ENCODE peak calls at places on chromosome 11, in six cellular contexts. I is adrenal gland, H is psoas muscle, Z is HL-60, K is neural progenitor cell, Y is endothelial cell of umbilical vein. U is an unnamed sample.

GRCh38 chr11:92941676-92942571 is 27.5 kb upstream of the MTNR1B start:
- DNase-seq in K (peak; percentile 33), Y (peak; percentile 35), H (no peak), I (peak; percentile 23), Z (peak; percentile 28), U (peak; percentile 28)

GRCh38 chr11:123231777-123232176 is 36.7 kb upstream of the CLMP start:
- DNase-seq in K (no peak), H (no peak), I (no peak), Y (no peak), Z (no peak), U (no peak)

GRCh38 chr11:27217948-27218410 is 145.0 kb downstream of the CCDC34 start:
- DNase-seq in Z (no peak), H (no peak), Y (no peak), I (peak; percentile 44), K (no peak), U (peak; percentile 40)

GRCh38 chr11:123386746-123387510 is 43.1 kb upstream of the GRAMD1B start:
- DNase-seq in K (no peak), I (no peak), Y (no peak), Z (no peak), H (no peak), U (peak; percentile 46)

GRCh38 chr11:97968071-97968470 is 1052.7 kb upstream of the CNTN5 start:
- DNase-seq in Y (no peak), Z (no peak), K (no peak), H (no peak), I (no peak), U (peak; percentile 83)

GRCh38 chr11:83827940-83828554 is 541.9 kb upstream of the CCDC90B start:
- DNase-seq in K (peak; percentile 65), H (no peak), Y (peak; percentile 43), I (no peak), Z (no peak), U (peak; percentile 42)

GRCh38 chr11:66466225-66467033 is at the start of gene PELI3:
- DNase-seq in I (peak; percentile 98), K (peak; percentile 96), H (peak; percentile 91), Z (peak; percentile 89), Y (peak; percentile 90), U (peak; percentile 68)

GRCh38 chr11:20474176-20474950 is 86.8 kb downstream of the PRMT3 start:
- DNase-seq in Y (peak; percentile 42), K (peak; percentile 13), H (no peak), I (no peak), Z (no peak), U (peak; percentile 33)

GRCh38 chr11:109728056-109728455 is 306.1 kb downstream of the C11orf87 start:
- DNase-seq in Z (no peak), I (no peak), K (no peak), H (no peak), Y (no peak), U (peak; percentile 79)

GRCh38 chr11:57325735-57326048 is 940 bp upstream of the TNKS1BP1 start:
- DNase-seq in I (no peak), K (no peak), H (peak; percentile 82), Z (no peak), Y (peak; percentile 83), U (no peak)

GRCh38 chr11:8652140-8652539 is 30.3 kb downstream of the TRIM66 start:
- DNase-seq in K (no peak), H (no peak), Z (no peak), Y (no peak), I (no peak), U (peak; percentile 92)

DNA sequence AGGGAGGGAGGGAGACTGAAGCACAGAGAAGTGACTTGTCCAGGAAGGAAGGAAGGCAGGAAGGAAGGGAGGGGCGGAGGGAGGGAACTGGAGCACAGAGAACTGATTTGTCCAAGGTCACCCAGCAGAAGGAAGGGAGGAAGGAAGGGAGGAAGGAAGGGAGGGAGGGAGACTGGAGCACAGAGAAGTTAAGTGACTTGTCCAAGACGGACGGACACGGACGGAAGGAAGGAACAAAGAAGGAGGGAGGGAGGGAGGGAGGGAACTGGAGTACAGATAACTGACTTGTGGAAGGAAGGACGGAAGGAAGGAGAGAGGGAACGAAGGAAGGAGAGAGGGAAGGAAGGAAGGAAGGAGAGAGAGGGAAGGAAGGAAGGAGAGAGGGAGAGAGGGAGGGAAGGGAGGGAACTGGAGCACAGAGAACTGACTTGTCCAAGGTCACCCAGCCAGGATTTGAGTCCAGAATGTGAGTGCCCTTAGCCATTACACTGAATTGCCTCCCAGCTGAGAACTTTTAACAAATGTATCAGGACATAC is 1.5 kb downstream of the SLC35F2 start:
- DNase-seq in H (no peak), Y (no peak), Z (peak; percentile 29), K (no peak), I (no peak), U (peak; percentile 34)
- H3K4me3 ChIP-seq in H (no peak overlapping the region), Y (peak overlapping the region; percentile 79), Z (peak overlapping the region; percentile 78), K (no peak overlapping the region), I (no peak overlapping the region), U (peak overlapping the region; percentile 71)

DNA sequence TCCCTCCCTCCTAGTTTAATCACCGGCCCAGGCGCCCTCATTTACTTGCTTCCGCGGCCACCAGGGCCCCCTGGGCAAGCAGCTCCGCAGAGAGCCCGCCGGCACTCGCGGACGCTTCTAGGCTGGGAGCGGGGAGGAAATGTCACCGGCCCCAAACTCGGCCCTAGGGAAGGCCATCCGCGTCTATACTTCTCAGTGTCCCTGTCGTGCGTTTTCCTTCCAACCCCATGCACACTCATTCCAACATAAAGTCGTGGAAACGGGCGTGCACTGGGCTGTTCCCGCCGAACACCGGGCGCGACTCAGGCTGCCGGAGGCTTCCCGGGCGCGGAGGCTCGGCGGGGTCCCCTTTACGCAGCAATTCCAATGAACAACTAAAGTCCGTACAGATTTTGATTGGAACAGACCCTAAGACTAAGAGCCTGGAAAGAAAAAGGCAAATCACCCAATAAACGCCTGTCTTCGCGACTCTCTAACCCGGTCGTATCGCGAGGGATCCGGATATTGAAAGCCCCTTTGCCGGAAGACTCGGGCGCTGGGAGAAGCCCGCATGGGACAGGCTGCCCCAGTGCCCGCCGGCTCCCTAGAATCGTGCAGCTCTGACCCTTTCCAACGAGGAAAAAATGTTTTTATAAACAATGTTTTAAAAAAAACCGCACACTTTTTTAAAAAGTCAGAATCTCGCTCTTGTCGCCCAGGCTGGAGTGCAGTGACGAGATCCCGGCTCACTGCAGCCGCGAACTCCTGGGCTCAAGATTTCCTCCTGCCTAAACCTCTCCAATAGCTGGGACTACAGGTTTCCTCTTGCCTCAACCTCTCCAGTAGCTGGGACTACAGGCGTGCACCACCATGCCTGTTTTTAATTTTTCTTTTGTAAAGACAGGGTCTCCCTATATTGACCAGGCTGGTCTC is 1.3 kb upstream of the BARX2 start:
- DNase-seq in K (peak; percentile 58), Z (no peak), H (peak; percentile 17), I (no peak), Y (no peak), U (no peak)
- TF ChIP-seq CTCF in K (peak; percentile 18), Z (no peak), H (no peak), I (no peak), Y (no peak), U (no peak)

GRCh38 chr11:61555978-61556377 is 24.9 kb downstream of the SYT7 start:
- DNase-seq in K (no peak), Y (no peak), I (no peak), H (no peak), Z (no peak), U (no peak)

GRCh38 chr11:61556621-61557020 is 24.3 kb downstream of the SYT7 start:
- DNase-seq in H (no peak), Z (no peak), I (no peak), Y (no peak), K (no peak), U (no peak)

GRCh38 chr11:61553373-61554171 is 27.3 kb downstream of the SYT7 start:
- DNase-seq in I (no peak), K (no peak), Z (no peak), H (no peak), Y (no peak), U (no peak)

GRCh38 chr11:61554172-61554988 is 26.5 kb downstream of the SYT7 start:
- DNase-seq in H (no peak), Z (no peak), I (no peak), Y (no peak), K (no peak), U (peak; percentile 53)

DNA sequence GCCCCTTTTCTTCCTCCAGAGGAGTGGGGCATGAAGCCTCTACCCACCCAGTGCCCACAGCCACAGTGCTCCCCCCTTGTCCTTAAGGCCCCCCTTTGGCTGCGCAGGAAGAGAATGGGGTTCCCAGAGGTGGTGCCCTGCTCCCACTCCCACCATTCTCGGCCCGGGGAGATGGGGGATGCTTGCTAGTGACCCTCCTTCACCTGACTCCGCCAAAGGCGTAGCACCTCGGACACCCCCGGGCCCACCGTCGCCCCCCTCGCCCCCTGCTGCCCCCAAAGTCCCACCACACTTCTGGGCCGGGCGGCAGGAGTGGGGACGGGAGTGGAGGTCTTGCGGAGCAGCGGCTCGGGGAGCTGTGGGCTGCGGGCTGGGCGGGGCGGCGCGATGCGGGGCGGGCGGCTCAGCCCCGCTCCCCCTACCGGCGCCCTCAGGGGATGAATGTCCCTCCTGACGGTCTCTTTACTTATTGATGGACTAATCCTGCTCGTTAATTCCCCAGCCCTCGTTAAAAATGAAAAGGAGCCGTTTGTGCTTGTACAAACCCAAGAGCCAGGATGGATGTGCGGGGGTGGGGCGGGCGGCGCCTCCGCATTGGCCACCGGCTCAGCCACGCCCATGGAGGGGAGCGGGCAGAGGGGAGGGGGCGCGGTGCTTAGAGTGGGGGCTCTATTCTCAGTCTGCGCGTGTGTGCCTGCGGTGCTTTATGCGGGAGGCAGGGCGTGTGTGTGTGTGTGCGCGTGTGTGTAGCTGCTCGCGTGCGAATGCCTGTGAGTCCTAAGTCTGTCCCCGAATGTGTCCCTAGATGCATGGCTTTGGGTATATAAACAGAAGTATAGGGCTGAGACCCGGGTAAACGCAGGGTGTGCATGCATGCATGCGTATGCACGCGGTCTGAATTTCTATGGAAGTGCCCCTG is 25.6 kb downstream of the SYT7 start:
- DNase-seq in H (no peak), K (peak; percentile 88), Y (no peak), I (no peak), Z (no peak), U (no peak)
- H3K27me3 ChIP-seq in H (peaks cover 61% of the 10 kb centered on the region), K (peaks cover 29% of the 10 kb centered on the region), Y (peaks cover 24% of the 10 kb centered on the region), I (peaks cover 23% of the 10 kb centered on the region), Z (peaks cover 37% of the 10 kb centered on the region), U (peaks cover 17% of the 10 kb centered on the region)

GRCh38 chr11:36376315-36376887 is 80.3 kb downstream of the PRR5L start:
- DNase-seq in H (peak; percentile 23), K (peak; percentile 72), I (peak; percentile 35), Y (peak; percentile 25), Z (no peak), U (no peak)
- H3K4me3 ChIP-seq in H (peak overlapping the region; percentile 70), K (peak overlapping the region; percentile 63), I (peak overlapping the region; percentile 55), Y (peak overlapping the region; percentile 74), Z (peak overlapping the region; percentile 54), U (peak overlapping the region; percentile 68)

GRCh38 chr11:118295199-118295598 is 9.3 kb upstream of the CD3E start:
- DNase-seq in K (no peak), Z (no peak), Y (no peak), I (no peak), H (no peak), U (no peak)
- TF ChIP-seq CTCF in K (no peak), Z (no peak), Y (no peak), I (no peak), H (no peak), U (no peak)

DNA sequence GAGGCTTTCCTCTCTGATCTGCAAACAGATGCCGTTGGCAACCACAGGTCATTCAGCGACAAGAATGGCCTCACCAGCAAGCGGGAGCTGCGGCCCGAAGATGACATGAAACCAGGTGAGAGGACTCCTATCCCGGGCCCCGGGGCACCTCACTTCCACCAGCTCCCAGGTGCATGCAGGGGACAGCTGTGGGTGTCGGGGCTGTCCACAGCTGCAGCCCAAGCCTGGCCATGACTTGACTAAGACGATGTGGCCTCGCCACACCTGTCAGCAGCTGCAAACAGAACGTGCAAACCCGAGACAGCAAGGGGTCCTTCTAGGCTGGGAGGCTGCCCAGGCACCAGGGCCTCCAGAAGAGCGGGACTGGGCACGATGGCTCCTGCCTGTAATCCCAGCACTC is 3.6 kb downstream of the GAL start:
- DNase-seq in Y (no peak), K (no peak), H (no peak), Z (no peak), I (no peak), U (no peak)
- H3K27me3 ChIP-seq in Y (peaks cover 9% of the 10 kb centered on the region), K (peaks cover 69% of the 10 kb centered on the region), H (peaks cover 58% of the 10 kb centered on the region), Z (peaks cover 6% of the 10 kb centered on the region), I (peaks cover 27% of the 10 kb centered on the region), U (peaks cover 23% of the 10 kb centered on the region)